ENCODE peak calls at places on chromosomes 7 and 10, in six cellular contexts. P is CD8-positive, alpha-beta T cell; F is HFFc6; L is fibroblast of mammary gland; Q is endothelial cell; M is GM13977. K is an unnamed sample.

GRCh38 chr10:76968483-76968882 is 669.1 kb downstream of the KCNMA1 start:
- DNase-seq in F (no peak), L (no peak), M (no peak), Q (no peak), P (no peak), K (no peak)

GRCh38 chr7:149879801-149880738 is 6.3 kb downstream of the ATP6V0E2 start:
- DNase-seq in M (no peak), Q (no peak), F (no peak), L (no peak), P (no peak), K (no peak)

GRCh38 chr7:73971701-73972341 is 56.2 kb upstream of the ELN start:
- DNase-seq in Q (no peak), L (no peak), F (no peak), P (no peak), M (no peak), K (no peak)

GRCh38 chr7:158025651-158026600 is 561.7 kb downstream of the PTPRN2 start:
- DNase-seq in L (no peak), M (no peak), P (no peak), F (no peak), Q (no peak), K (no peak)

GRCh38 chr7:129939881-129940280 is 12.9 kb downstream of the UBE2H start:
- DNase-seq in L (no peak), P (no peak), F (no peak), M (no peak), Q (no peak), K (no peak)

GRCh38 chr10:13877154-13877909 is 290.6 kb downstream of the PRPF18 start:
- DNase-seq in P (no peak), F (peak; percentile 16), L (peak; percentile 52), M (no peak), Q (no peak), K (peak; percentile 94)

GRCh38 chr10:52479567-52479966 is 165.5 kb downstream of the DKK1 start:
- DNase-seq in P (no peak), M (no peak), L (no peak), Q (no peak), F (no peak), K (no peak)

GRCh38 chr7:64876792-64877713 is 26.0 kb upstream of the ZNF273 start:
- DNase-seq in Q (peak; percentile 72), F (no peak), P (peak; percentile 75), L (peak; percentile 24), M (peak; percentile 48), K (no peak)

GRCh38 chr7:25804154-25804553 is 347.8 kb upstream of the NFE2L3 start:
- DNase-seq in F (no peak), P (no peak), Q (no peak), L (no peak), M (no peak), K (no peak)

GRCh38 chr10:122567056-122567660 is 6.6 kb downstream of the DMBT1 start:
- DNase-seq in P (peak; percentile 38), L (peak; percentile 27), F (no peak), Q (peak; percentile 53), M (peak; percentile 52), K (peak; percentile 10)

GRCh38 chr7:48154792-48155413 is 16.4 kb upstream of the ABCA13 start:
- DNase-seq in L (peak; percentile 50), P (peak; percentile 25), F (peak; percentile 64), M (no peak), Q (peak; percentile 32), K (peak; percentile 63)

GRCh38 chr10:133123050-133123745 is 35.5 kb downstream of the ADGRA1 start:
- DNase-seq in F (no peak), P (no peak), Q (no peak), M (no peak), L (no peak), K (no peak)

GRCh38 chr10:35765039-35765662 is 123.1 kb upstream of the FZD8 start:
- DNase-seq in M (no peak), L (no peak), F (no peak), P (no peak), Q (no peak), K (no peak)

GRCh38 chr10:3336673-3337293 is 164.2 kb upstream of the PITRM1 start:
- DNase-seq in P (no peak), M (no peak), Q (no peak), L (no peak), F (no peak), K (no peak)

GRCh38 chr7:12947465-12947864 is 260.0 kb downstream of the ARL4A start:
- DNase-seq in P (no peak), Q (no peak), L (no peak), M (no peak), F (no peak), K (no peak)

GRCh38 chr10:97673736-97674525 is 13.1 kb downstream of the AVPI1 start:
- DNase-seq in L (peak; percentile 86), P (no peak), F (peak; percentile 69), Q (no peak), M (no peak), K (peak; percentile 78)

GRCh38 chr10:70956029-70956759 is 67.8 kb upstream of the PCBD1 start:
- DNase-seq in M (no peak), P (no peak), F (no peak), L (no peak), Q (peak; percentile 37), K (no peak)

GRCh38 chr7:149844445-149844844 is 6.3 kb downstream of the ZNF862 start:
- DNase-seq in F (no peak), L (no peak), Q (no peak), P (no peak), M (no peak), K (no peak)

GRCh38 chr10:69412232-69412631 is 4.5 kb downstream of the TACR2 start:
- DNase-seq in Q (no peak), F (no peak), L (no peak), M (no peak), P (no peak), K (no peak)

GRCh38 chr7:412313-412710 is 107.3 kb downstream of the PDGFA start:
- DNase-seq in F (no peak), P (no peak), Q (no peak), L (no peak), M (no peak), K (no peak)

GRCh38 chr7:25619963-25620799 is 391.9 kb upstream of the NPVF start:
- DNase-seq in M (no peak), F (no peak), L (no peak), P (peak; percentile 15), Q (no peak), K (no peak)

GRCh38 chr7:117619690-117620089 is 139.9 kb downstream of the CFTR start:
- DNase-seq in Q (no peak), P (no peak), L (no peak), M (no peak), F (no peak), K (no peak)

GRCh38 chr10:80163741-80164341 is 31.3 kb downstream of the PLAC9 start:
- DNase-seq in P (no peak), Q (no peak), M (no peak), L (peak; percentile 97), F (peak; percentile 79), K (peak; percentile 84)

GRCh38 chr10:62748386-62748785 is 56.1 kb upstream of the ADO start:
- DNase-seq in Q (no peak), F (no peak), P (no peak), L (no peak), M (no peak), K (no peak)

GRCh38 chr7:2724453-2725177 is 36.6 kb downstream of the AMZ1 start:
- DNase-seq in M (no peak), F (no peak), Q (no peak), P (peak; percentile 48), L (no peak), K (no peak)

GRCh38 chr7:114217026-114217425 is 197.6 kb upstream of the FOXP2 start:
- DNase-seq in Q (no peak), L (peak; percentile 19), M (no peak), P (no peak), F (no peak), K (no peak)

GRCh38 chr10:14386202-14386593 is 55.5 kb upstream of the FRMD4A start:
- DNase-seq in F (peak; percentile 87), L (peak; percentile 73), P (no peak), Q (no peak), M (no peak), K (peak; percentile 78)

GRCh38 chr7:4714767-4715384 is 32.8 kb downstream of the FOXK1 start:
- DNase-seq in L (peak; percentile 67), M (no peak), P (no peak), Q (no peak), F (no peak), K (no peak)

GRCh38 chr10:93142534-93142933 is 68.8 kb downstream of the CYP26A1 start:
- DNase-seq in M (no peak), P (no peak), F (no peak), Q (no peak), L (no peak), K (no peak)
- TF ChIP-seq CTCF in M (no peak), P (no peak), F (no peak), Q (no peak), L (no peak), K (no peak)

DNA sequence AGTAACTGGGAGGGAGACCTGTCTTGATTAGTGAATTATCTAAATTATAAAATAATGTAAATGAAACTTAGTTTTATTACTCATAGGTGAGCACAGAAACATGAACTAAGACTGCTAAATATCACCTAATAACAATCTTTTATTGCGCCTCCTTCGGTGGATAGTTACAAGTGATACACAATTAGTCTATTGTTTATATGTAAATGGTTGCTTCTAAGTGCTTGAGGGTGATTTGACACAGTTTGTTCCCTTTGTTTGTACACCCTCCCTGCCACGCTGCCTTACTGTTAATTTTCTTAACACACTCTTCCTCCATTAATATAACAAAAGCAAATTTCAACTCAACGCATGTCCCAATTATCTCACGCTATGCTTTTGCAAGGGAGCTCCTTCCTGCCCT is 4.0 kb downstream of the NPSR1 start:
- DNase-seq in Q (no peak), L (no peak), M (no peak), F (no peak), P (no peak), K (no peak)
- TF ChIP-seq CTCF in Q (no peak), L (no peak), M (no peak), F (no peak), P (no peak), K (no peak)

GRCh38 chr7:118870187-118870586 is 645.7 kb downstream of the ANKRD7 start:
- DNase-seq in L (no peak), Q (peak; percentile 18), P (peak; percentile 10), M (no peak), F (no peak), K (no peak)
- TF ChIP-seq CTCF in L (no peak), Q (peak; percentile 22), P (no peak), M (peak; percentile 19), F (no peak), K (no peak)

DNA sequence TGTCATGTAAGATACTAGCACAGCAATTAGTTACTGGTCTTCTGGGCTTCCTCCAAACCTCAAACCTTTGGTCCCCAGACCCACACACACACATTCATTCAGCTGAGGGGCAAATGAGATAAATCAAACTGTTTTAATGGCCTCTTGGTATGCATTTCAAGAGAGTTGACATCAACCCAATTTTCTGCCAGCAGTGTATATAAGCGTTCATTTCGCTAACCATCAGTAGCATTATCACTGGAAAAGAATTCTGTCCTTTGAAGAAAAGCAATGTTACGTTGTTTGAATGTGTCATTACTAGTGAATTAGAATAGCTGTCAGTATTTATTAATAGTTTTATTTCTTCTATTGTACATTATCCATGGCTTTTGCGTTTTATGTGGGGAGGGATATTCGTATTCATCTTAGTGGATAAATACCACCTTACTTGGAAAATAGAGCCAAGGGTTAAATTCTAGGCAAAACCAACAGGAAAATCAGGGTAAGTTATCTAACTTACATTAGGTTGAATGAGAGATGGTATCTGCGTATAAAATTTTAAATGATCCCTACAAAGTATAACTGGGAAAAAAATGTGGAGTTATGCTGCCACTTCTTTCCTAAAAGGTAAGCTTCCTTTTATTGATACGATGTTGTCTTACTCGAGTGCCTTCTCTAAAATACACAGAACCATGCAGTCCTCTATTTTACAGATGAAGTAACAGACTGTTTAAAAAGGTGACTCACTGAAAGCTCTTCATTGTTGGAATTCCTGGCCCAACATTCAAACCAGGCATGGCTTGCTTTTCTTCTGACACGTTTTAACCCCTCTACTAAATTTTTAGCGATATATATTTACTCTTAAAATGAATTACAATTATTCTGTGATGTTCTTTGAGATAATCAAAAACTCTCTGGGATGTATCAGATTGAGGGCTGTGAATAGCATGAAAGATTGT is 2.0 kb upstream of the ZMYND11 start:
- DNase-seq in F (peak; percentile 90), Q (no peak), P (no peak), L (peak; percentile 64), M (no peak), K (peak; percentile 77)
- TF ChIP-seq CTCF in F (no peak), Q (no peak), P (no peak), L (no peak), M (no peak), K (no peak)